ENCODE peak calls at places on chromosomes 5 and 9, in eight cellular contexts. A, D, G, H, X, R, C and U are unnamed samples.

GRCh38 chr9:70861797-70862196 is 259.6 kb downstream of the TRPM3 start:
- DNase-seq in A (no peak), D (no peak), G (no peak), H (no peak), X (no peak), R (no peak), C (no peak), U (no peak)

GRCh38 chr9:8856686-8857329 is 1057.2 kb upstream of the DMAC1 start:
- DNase-seq in A (no peak), D (no peak), G (no peak), H (no peak), X (no peak), R (no peak), C (no peak), U (peak; percentile 20)

GRCh38 chr5:157984611-157985010 is 125.7 kb upstream of the CLINT1 start:
- DNase-seq in A (no peak), D (no peak), G (no peak), H (no peak), X (no peak), R (no peak), C (no peak), U (no peak)

GRCh38 chr5:147310059-147310704 is 75.4 kb downstream of the STK32A start:
- DNase-seq in A (no peak), D (peak; percentile 87), G (peak; percentile 73), H (peak; percentile 92), X (peak; percentile 22), R (peak; percentile 92), C (peak; percentile 51), U (peak; percentile 96)

GRCh38 chr5:114237766-114238165 is 124.1 kb upstream of the KCNN2 start:
- DNase-seq in A (no peak), D (peak; percentile 77), G (peak; percentile 92), H (no peak), X (peak; percentile 42), R (peak; percentile 48), C (no peak), U (peak; percentile 96)

GRCh38 chr5:139619861-139620260 is 28.3 kb upstream of the CXXC5 start:
- DNase-seq in A (no peak), D (no peak), G (no peak), H (no peak), X (no peak), R (no peak), C (no peak), U (no peak)

GRCh38 chr9:76926324-76926731 is 20.4 kb upstream of the PRUNE2 start:
- DNase-seq in A (no peak), D (peak; percentile 38), G (peak; percentile 69), H (no peak), X (peak; percentile 83), R (peak; percentile 52), C (peak; percentile 23), U (peak; percentile 71)

GRCh38 chr5:7802855-7803254 is 48.1 kb downstream of the CFAP90 start:
- DNase-seq in A (no peak), D (peak; percentile 5), G (no peak), H (no peak), X (no peak), R (peak; percentile 23), C (no peak), U (peak; percentile 32)

GRCh38 chr5:54669845-54670635 is 152.5 kb downstream of the SNX18 start:
- DNase-seq in A (no peak), D (no peak), G (no peak), H (no peak), X (no peak), R (no peak), C (no peak), U (no peak)

GRCh38 chr9:99490736-99491135 is 268.7 kb downstream of the SEC61B start:
- DNase-seq in A (no peak), D (peak; percentile 57), G (no peak), H (no peak), X (no peak), R (no peak), C (no peak), U (no peak)

GRCh38 chr5:144368556-144368955 is 197.9 kb downstream of the KCTD16 start:
- DNase-seq in A (no peak), D (no peak), G (no peak), H (no peak), X (peak; percentile 15), R (peak; percentile 51), C (no peak), U (no peak)

GRCh38 chr9:686381-686813 is 155.1 kb upstream of the DMRT1 start:
- DNase-seq in A (peak; percentile 67), D (peak; percentile 54), G (no peak), H (no peak), X (peak; percentile 27), R (peak; percentile 97), C (no peak), U (peak; percentile 34)

GRCh38 chr9:104279535-104280215 is 185.6 kb downstream of the SMC2 start:
- DNase-seq in A (no peak), D (peak; percentile 26), G (peak; percentile 92), H (peak; percentile 48), X (peak; percentile 20), R (peak; percentile 6), C (no peak), U (peak; percentile 17)

GRCh38 chr5:151093476-151093889 is 12.6 kb upstream of the TNIP1 start:
- DNase-seq in A (peak; percentile 79), D (peak; percentile 94), G (peak; percentile 92), H (peak; percentile 95), X (peak; percentile 93), R (peak; percentile 91), C (no peak), U (peak; percentile 96)

GRCh38 chr5:137666109-137666850 is 69.6 kb downstream of the KLHL3 start:
- DNase-seq in A (peak; percentile 62), D (no peak), G (no peak), H (no peak), X (peak; percentile 4), R (no peak), C (no peak), U (no peak)

GRCh38 chr9:5622019-5622418 is 6.9 kb upstream of the RIC1 start:
- DNase-seq in A (no peak), D (peak; percentile 41), G (peak; percentile 81), H (no peak), X (peak; percentile 60), R (peak; percentile 70), C (no peak), U (peak; percentile 45)